ENCODE peak calls at places on chromosomes 11 and 22, in seven cellular contexts. P, Z, D, W, Q, Y and M are unnamed samples.

GRCh38 chr22:46163498-46163897 is 13.2 kb downstream of the PPARA start:
- DNase-seq in D (no peak), P (no peak), Q (no peak), Y (no peak), W (no peak), Z (no peak), M (no peak)

GRCh38 chr11:71144736-71145135 is 107.6 kb downstream of the SHANK2 start:
- DNase-seq in Y (no peak), P (no peak), Q (no peak), D (no peak), Z (no peak), W (no peak), M (no peak)

GRCh38 chr11:114129699-114130659 is 70.5 kb downstream of the ZBTB16 start:
- DNase-seq in Q (no peak), P (no peak), D (no peak), Y (no peak), W (no peak), Z (no peak), M (no peak)

GRCh38 chr11:44097821-44098220 is 2.3 kb downstream of the EXT2 start:
- DNase-seq in Q (no peak), Y (no peak), D (no peak), W (no peak), P (no peak), Z (no peak), M (no peak)

GRCh38 chr11:73184953-73185671 is 33.0 kb upstream of the P2RY2 start:
- DNase-seq in W (no peak), Z (peak; percentile 53), Y (peak; percentile 84), Q (peak; percentile 52), P (peak; percentile 77), D (peak; percentile 57), M (peak; percentile 39)

GRCh38 chr11:119120639-119121007 is 757 bp upstream of the HINFP start:
- DNase-seq in P (peak; percentile 65), Y (no peak), Z (no peak), D (no peak), Q (no peak), W (no peak), M (no peak)

GRCh38 chr11:6096417-6096816 is 11.1 kb upstream of the OR56B4 start:
- DNase-seq in Z (no peak), W (no peak), P (no peak), Q (no peak), D (no peak), Y (no peak), M (no peak)

GRCh38 chr22:21624880-21625791 is 4.7 kb downstream of the YDJC start:
- DNase-seq in Z (no peak), W (no peak), P (no peak), D (no peak), Q (no peak), Y (no peak), M (no peak)

GRCh38 chr22:45970709-45971388 is 6.1 kb downstream of the WNT7B start:
- DNase-seq in P (peak; percentile 66), Y (peak; percentile 73), D (no peak), Z (peak; percentile 18), W (no peak), Q (no peak), M (no peak)

GRCh38 chr11:95567685-95568084 is 221.9 kb downstream of the FAM76B start:
- DNase-seq in Z (no peak), P (no peak), Q (no peak), W (no peak), Y (no peak), D (no peak), M (no peak)

GRCh38 chr22:24156146-24156914 is 25.0 kb upstream of the SUSD2 start:
- DNase-seq in Q (no peak), Y (peak; percentile 54), Z (peak; percentile 16), D (peak; percentile 78), W (no peak), P (peak; percentile 82), M (peak; percentile 84)

GRCh38 chr22:46355369-46355995 is 20.0 kb downstream of the TRMU start:
- DNase-seq in Y (peak; percentile 97), W (no peak), P (peak; percentile 92), Q (peak; percentile 37), Z (peak; percentile 65), D (peak; percentile 83), M (peak; percentile 84)

GRCh38 chr22:38699784-38700183 is 959 bp downstream of the JOSD1 start:
- DNase-seq in Z (no peak), W (no peak), Y (no peak), D (no peak), P (no peak), Q (peak; percentile 21), M (no peak)

GRCh38 chr22:39908121-39908520 is 7.2 kb downstream of the GRAP2 start:
- DNase-seq in Q (no peak), P (no peak), W (no peak), Y (no peak), D (no peak), Z (no peak), M (no peak)

GRCh38 chr11:96228472-96228871 is 114.5 kb downstream of the MAML2 start:
- DNase-seq in D (no peak), Z (no peak), Q (peak; percentile 68), P (no peak), W (no peak), Y (no peak), M (no peak)

GRCh38 chr11:34512810-34513673 is 552 bp downstream of the ELF5 start:
- DNase-seq in W (peak; percentile 7), P (peak; percentile 78), D (peak; percentile 53), Q (peak; percentile 69), Z (peak; percentile 78), Y (peak; percentile 78), M (peak; percentile 68)

GRCh38 chr22:23218867-23219251 is 38.5 kb downstream of the BCR start:
- DNase-seq in Z (no peak), Y (no peak), W (no peak), D (no peak), Q (peak; percentile 59), P (peak; percentile 60), M (no peak)

GRCh38 chr11:28727254-28727653 is 619.1 kb downstream of the METTL15 start:
- DNase-seq in P (no peak), Z (no peak), D (no peak), Q (no peak), Y (no peak), W (no peak), M (no peak)

GRCh38 chr11:27443746-27444465 is 28.7 kb downstream of the LGR4 start:
- DNase-seq in Y (no peak), Z (no peak), P (no peak), Q (no peak), D (no peak), W (no peak), M (no peak)

GRCh38 chr11:115194798-115195101 is 309.5 kb downstream of the CADM1 start:
- DNase-seq in Q (no peak), Y (no peak), D (no peak), Z (no peak), W (peak; percentile 21), P (no peak), M (no peak)

GRCh38 chr11:44397586-44398178 is 87.7 kb upstream of the ALX4 start:
- DNase-seq in P (no peak), Y (no peak), D (no peak), W (no peak), Q (no peak), Z (no peak), M (no peak)

GRCh38 chr11:67393990-67394389 is 2.2 kb downstream of the RAD9A start:
- DNase-seq in Z (no peak), W (no peak), D (no peak), Q (no peak), P (no peak), Y (no peak), M (no peak)

GRCh38 chr22:36925388-36926290 is 12.2 kb downstream of the CSF2RB start:
- DNase-seq in Q (no peak), D (no peak), Y (no peak), Z (no peak), P (no peak), W (no peak), M (no peak)

GRCh38 chr22:38172489-38173155 is 9.0 kb downstream of the PLA2G6 start:
- DNase-seq in Q (peak; percentile 66), P (no peak), Z (no peak), Y (no peak), D (no peak), W (no peak), M (no peak)

GRCh38 chr11:69435161-69435990 is 46.1 kb upstream of the LINC01488 start:
- DNase-seq in W (no peak), D (no peak), P (no peak), Y (no peak), Q (no peak), Z (no peak), M (no peak)

GRCh38 chr11:74902342-74902741 is 46.5 kb downstream of the XRRA1 start:
- DNase-seq in Y (no peak), D (no peak), Q (no peak), Z (no peak), P (no peak), W (no peak), M (no peak)

GRCh38 chr11:75583710-75584658 is 21.9 kb downstream of the SERPINH1 start:
- DNase-seq in Y (peak; percentile 75), D (peak; percentile 44), W (no peak), Q (no peak), Z (peak; percentile 52), P (peak; percentile 87), M (peak; percentile 59)

GRCh38 chr11:76621466-76621865 is 49.1 kb downstream of the LRRC32 start:
- DNase-seq in W (no peak), Z (no peak), D (no peak), Q (no peak), P (no peak), Y (no peak), M (no peak)

GRCh38 chr11:1237128-1237580 is 14.3 kb downstream of the MUC5B start:
- DNase-seq in D (no peak), W (no peak), Y (peak; percentile 26), Z (no peak), P (no peak), Q (no peak), M (no peak)

GRCh38 chr11:101045415-101045814 is 84.2 kb downstream of the PGR start:
- DNase-seq in Y (no peak), Z (no peak), W (no peak), Q (no peak), D (no peak), P (no peak), M (no peak)
- TF ChIP-seq TAF1 in Y (no peak), Z (no peak), W (no peak), Q (no peak), D (no peak), P (no peak), M (no peak)

GRCh38 chr11:134516529-134516928 is 104.5 kb upstream of the B3GAT1 start:
- DNase-seq in Z (no peak), P (peak; percentile 52), Q (no peak), D (no peak), Y (no peak), W (no peak), M (no peak)
- TF ChIP-seq TAF1 in Z (no peak), P (no peak), Q (no peak), D (no peak), Y (no peak), W (no peak), M (no peak)

GRCh38 chr11:122209619-122210377 is 93.8 kb upstream of the BLID start:
- DNase-seq in D (no peak), P (peak; percentile 41), W (no peak), Q (no peak), Y (no peak), Z (no peak), M (no peak)
- TF ChIP-seq TAF1 in D (no peak), P (no peak), W (no peak), Q (no peak), Y (no peak), Z (no peak), M (no peak)

DNA sequence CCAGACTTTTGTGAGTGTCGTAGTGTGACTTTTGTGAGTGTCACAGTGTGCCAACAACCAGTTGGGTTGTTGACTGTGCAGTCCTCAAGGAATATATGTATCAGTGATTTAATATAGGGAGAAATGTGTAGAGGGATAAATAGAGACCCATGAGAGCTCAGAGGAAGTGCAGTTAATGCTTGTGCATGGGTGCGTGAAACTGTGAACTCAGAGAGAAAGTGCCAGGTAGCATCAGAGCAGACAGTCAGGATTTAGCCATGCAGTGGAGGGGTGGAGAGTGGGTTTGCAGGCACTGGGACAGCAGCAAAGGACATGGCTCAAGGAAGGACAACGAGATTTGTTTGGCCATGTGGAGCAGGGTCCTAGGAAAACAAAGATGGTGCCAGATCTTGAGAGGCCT is 33.6 kb downstream of the YWHAH start:
- DNase-seq in W (no peak), Y (no peak), P (no peak), Q (no peak), Z (no peak), D (no peak), M (no peak)
- TF ChIP-seq TAF1 in W (no peak), Y (no peak), P (no peak), Q (no peak), Z (no peak), D (no peak), M (no peak)